ENCODE peak calls at places on chromosomes 3 and 15, in ten cellular contexts. U is HCT116, C is suprapubic skin, P is SK-N-SH, V is upper lobe of left lung, L is GM23338, B is HepG2, H is sigmoid colon, J is HL-60, Y is H1. Z is an unnamed sample. For H3K27me3, the result is how much of the 10 kb centered on the place peaks cover.

GRCh38 chr3:104856743-104857142 is 510.0 kb upstream of the ALCAM start:
- DNase-seq in P (no peak), U (no peak), J (no peak), L (peak), C (no peak), Y (no peak), V (no peak), H (no peak), B (no peak), Z (no peak)

GRCh38 chr3:118988198-118988842 is 46.3 kb downstream of the IGSF11 start:
- DNase-seq in L (peak), H (no peak), J (no peak), P (no peak), V (no peak), C (no peak), Y (no peak), B (no peak), U (no peak), Z (no peak)

GRCh38 chr3:177514341-177515193 is 317.3 kb upstream of the TBL1XR1 start:
- DNase-seq in L (no peak), U (no peak), V (no peak), H (no peak), P (no peak), C (no peak), Y (no peak), J (no peak), B (no peak), Z (no peak)

GRCh38 chr15:88738796-88739195 is 64.4 kb upstream of the ACAN start:
- DNase-seq in C (no peak), P (no peak), U (no peak), V (no peak), H (no peak), Y (no peak), J (no peak), L (no peak), B (no peak), Z (no peak)

GRCh38 chr15:25437751-25438600 is 848 bp downstream of the UBE3A start:
- DNase-seq in B (peak), C (peak), U (peak), Y (no peak), L (peak), P (peak), H (peak), J (peak), V (peak), Z (no peak)

GRCh38 chr15:64232400-64232799 is 69.6 kb upstream of the PPIB start:
- DNase-seq in L (no peak), H (no peak), C (no peak), J (no peak), Y (no peak), U (no peak), V (no peak), B (peak), P (no peak), Z (no peak)

GRCh38 chr15:84953136-84953535 is 28.5 kb upstream of the PDE8A start:
- DNase-seq in V (no peak), B (no peak), Y (no peak), C (no peak), H (no peak), J (no peak), U (no peak), L (no peak), P (no peak), Z (no peak)

GRCh38 chr3:137039570-137039969 is 81.8 kb downstream of the IL20RB start:
- DNase-seq in Y (no peak), H (no peak), L (no peak), J (no peak), P (no peak), C (no peak), V (no peak), B (no peak), U (no peak), Z (no peak)

GRCh38 chr3:62211675-62212429 is 161.5 kb downstream of the FEZF2 start:
- DNase-seq in Y (no peak), B (no peak), P (no peak), U (no peak), J (no peak), V (no peak), C (no peak), L (peak), H (no peak), Z (no peak)

GRCh38 chr3:50503504-50503903 is at the start of gene CACNA2D2:
- DNase-seq in B (no peak), L (peak), H (peak), C (no peak), U (peak), Y (no peak), J (peak), P (peak), V (peak), Z (no peak)

GRCh38 chr3:122668930-122669730 is 11.5 kb upstream of the PARP14 start:
- DNase-seq in L (no peak), U (peak), H (no peak), P (no peak), C (no peak), B (peak), J (no peak), V (no peak), Y (no peak), Z (no peak)

GRCh38 chr3:46449755-46450552 is 14.8 kb downstream of the LTF start:
- DNase-seq in V (no peak), U (peak), L (peak), H (no peak), Y (no peak), B (no peak), P (peak), J (no peak), C (no peak), Z (no peak)

GRCh38 chr15:30953731-30954378 is 37.6 kb downstream of the MTMR10 start:
- DNase-seq in H (no peak), C (no peak), Y (peak), P (no peak), U (peak), L (no peak), J (peak), V (peak), B (no peak), Z (peak)

GRCh38 chr3:162391301-162391700 is 894.7 kb downstream of the OTOL1 start:
- DNase-seq in L (no peak), Y (no peak), V (no peak), P (no peak), J (no peak), B (no peak), U (no peak), H (no peak), C (no peak), Z (no peak)

GRCh38 chr3:135271562-135272290 is 476.7 kb downstream of the EPHB1 start:
- DNase-seq in V (no peak), B (no peak), L (peak), Y (no peak), U (no peak), H (no peak), C (no peak), J (no peak), P (no peak), Z (no peak)

GRCh38 chr3:9301798-9302197 is 52.4 kb upstream of the SRGAP3 start:
- DNase-seq in U (no peak), L (no peak), H (no peak), Y (no peak), P (no peak), C (no peak), V (no peak), J (no peak), B (no peak), Z (no peak)

GRCh38 chr3:177946965-177947364 is 589.3 kb upstream of the KCNMB2 start:
- DNase-seq in B (no peak), U (no peak), H (no peak), L (no peak), V (no peak), P (no peak), J (no peak), Y (no peak), C (no peak), Z (no peak)

GRCh38 chr15:63973212-63974009 is 72.9 kb downstream of the DAPK2 start:
- DNase-seq in J (no peak), L (no peak), P (no peak), U (no peak), Y (no peak), C (no peak), B (no peak), H (no peak), V (no peak), Z (no peak)

GRCh38 chr3:87088984-87089841 is 98.3 kb upstream of the VGLL3 start:
- DNase-seq in C (peak), P (peak), J (peak), H (peak), B (no peak), U (no peak), L (peak), Y (no peak), V (peak), Z (peak)

GRCh38 chr3:174342941-174343431 is 516.1 kb upstream of the NAALADL2 start:
- DNase-seq in U (no peak), P (no peak), B (no peak), J (no peak), L (no peak), H (no peak), C (no peak), V (no peak), Y (no peak), Z (no peak)

GRCh38 chr3:190385835-190386688 is 1.9 kb upstream of the CLDN16 start:
- DNase-seq in P (no peak), Y (no peak), C (no peak), J (no peak), L (no peak), U (peak), V (no peak), H (no peak), B (peak), Z (peak)

GRCh38 chr3:106431698-106432097 is 562.9 kb upstream of the CBLB start:
- DNase-seq in C (no peak), H (no peak), U (no peak), Y (no peak), J (no peak), P (peak), B (no peak), L (no peak), V (no peak), Z (no peak)

GRCh38 chr3:178343433-178344038 is 192.7 kb upstream of the KCNMB2 start:
- DNase-seq in V (no peak), Y (no peak), L (no peak), P (no peak), J (no peak), B (no peak), H (peak), C (peak), U (no peak), Z (no peak)

GRCh38 chr3:66092175-66092990 is 53.7 kb upstream of the MAGI1 start:
- DNase-seq in U (no peak), L (no peak), P (peak), C (no peak), V (no peak), J (no peak), H (no peak), B (no peak), Y (no peak), Z (no peak)

GRCh38 chr3:149227591-149228268 is 6.1 kb upstream of the CP start:
- DNase-seq in U (no peak), V (no peak), P (no peak), H (no peak), Y (no peak), B (no peak), J (no peak), L (no peak), C (no peak), Z (no peak)

GRCh38 chr3:149223461-149223820 is 1.8 kb upstream of the CP start:
- DNase-seq in J (no peak), V (no peak), P (no peak), Y (no peak), B (no peak), U (no peak), L (no peak), H (no peak), C (no peak), Z (no peak)

GRCh38 chr3:149221783-149222517 is at the start of gene CP:
- DNase-seq in V (no peak), H (no peak), L (no peak), J (no peak), B (peak), U (no peak), P (no peak), C (no peak), Y (no peak), Z (no peak)

DNA sequence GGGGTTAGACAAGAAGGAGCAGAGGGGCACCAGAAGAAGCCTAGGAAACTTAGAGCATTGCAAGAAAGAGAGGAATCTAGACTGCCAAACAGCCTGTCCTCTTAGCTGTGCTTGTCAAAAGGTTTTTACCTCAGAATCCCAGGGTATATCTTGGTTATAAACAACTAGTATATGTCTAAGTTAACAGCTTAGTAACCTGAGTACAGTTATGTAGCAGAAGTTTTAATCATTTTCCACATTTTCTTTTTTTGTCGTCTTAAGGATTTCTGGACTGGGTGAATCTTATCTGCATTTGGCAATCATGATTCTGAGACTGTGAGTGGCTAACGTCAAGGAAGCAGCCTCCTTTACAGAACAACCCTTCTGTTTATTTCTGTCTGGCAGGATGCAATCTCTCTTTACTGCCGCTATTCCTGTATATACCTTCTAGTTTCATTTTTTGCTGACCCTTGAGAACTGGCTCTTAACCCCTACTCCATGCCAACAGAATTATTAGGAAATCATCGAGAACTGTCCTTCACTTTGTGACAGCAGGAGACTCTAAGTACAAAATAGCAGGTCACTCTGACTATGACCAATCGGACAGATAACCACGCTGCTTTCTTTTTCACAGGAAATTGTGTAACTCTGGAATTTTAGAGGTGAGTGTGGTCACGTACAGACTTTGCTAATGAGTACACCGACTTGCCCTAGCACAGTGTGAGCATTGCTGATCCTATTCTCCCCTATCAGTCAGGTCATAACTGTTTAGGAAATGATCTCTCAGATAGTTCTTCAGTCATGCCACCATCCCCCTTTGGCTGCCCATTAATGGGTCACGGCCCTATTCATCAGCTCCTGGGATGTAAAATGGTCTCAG is 3.3 kb upstream of the CP start:
- DNase-seq in P (peak), Y (no peak), J (peak), H (no peak), L (no peak), U (no peak), V (peak), B (peak), C (no peak), Z (peak)
- TF ChIP-seq POLR2AphosphoS5 in P (no peak), Y (no peak), J (no peak), H (peak), L (no peak), U (no peak), V (peak), B (peak), C (no peak), Z (no peak)

DNA sequence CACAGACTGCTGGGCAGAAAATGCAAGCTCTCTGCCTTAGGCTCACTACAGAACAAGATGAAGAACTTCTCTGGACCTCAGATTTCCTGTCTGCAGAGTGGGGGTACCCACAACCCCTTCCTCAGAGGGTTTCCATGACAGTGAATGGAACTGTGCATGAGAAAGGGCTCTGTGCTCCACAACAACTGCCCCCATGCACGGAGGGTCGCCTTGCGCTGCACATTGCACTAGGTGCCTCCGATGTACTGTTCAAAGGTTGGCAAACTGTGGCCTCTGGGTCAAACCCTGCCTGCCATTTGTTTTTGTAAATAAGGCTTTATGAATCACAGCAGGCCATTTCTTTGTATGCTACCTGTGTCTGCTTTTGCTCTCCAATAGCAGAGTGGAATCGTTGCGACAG is 172.0 kb downstream of the RAB11A start:
- DNase-seq in P (no peak), L (no peak), J (no peak), H (no peak), Y (no peak), V (no peak), C (no peak), B (no peak), U (no peak), Z (no peak)
- H3K27me3 ChIP-seq in P (under half), L (under half), J (under half), H (half or more), Y (under half), V (under half), C (under half), B (under half), U (under half), Z (under half)

DNA sequence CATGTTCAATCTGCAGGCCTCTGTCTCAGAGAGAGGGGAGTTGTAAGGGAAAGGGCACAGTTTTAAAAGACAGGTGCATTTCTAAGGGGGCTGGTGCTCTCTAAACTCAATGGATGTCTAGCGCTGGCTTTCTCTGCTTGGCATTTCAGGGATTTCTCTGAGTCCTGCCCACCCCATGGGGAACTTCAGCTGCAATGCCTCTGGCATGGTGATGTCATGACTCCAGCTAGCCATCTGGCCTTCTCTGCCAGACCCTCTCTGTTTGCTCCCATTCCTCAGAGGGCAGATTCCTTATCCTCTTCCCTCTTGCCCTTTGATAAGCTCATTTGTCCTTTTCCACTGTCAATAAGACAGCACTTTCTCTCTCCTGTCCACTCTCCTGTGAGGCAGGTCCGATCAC is 40.8 kb downstream of the RPLP1 start:
- DNase-seq in Y (no peak), V (no peak), H (no peak), U (no peak), L (no peak), B (no peak), J (no peak), C (no peak), P (peak), Z (no peak)
- TF ChIP-seq POLR2AphosphoS5 in Y (no peak), V (no peak), H (no peak), U (no peak), L (no peak), B (no peak), J (no peak), C (no peak), P (no peak), Z (no peak)

GRCh38 chr3:133892546-133893231 is 3.0 kb downstream of the RAB6B start:
- DNase-seq in L (no peak), Y (no peak), V (no peak), H (no peak), C (no peak), P (no peak), U (no peak), B (no peak), J (no peak), Z (no peak)
- H3K27me3 ChIP-seq in L (under half), Y (under half), V (under half), H (under half), C (under half), P (under half), U (under half), B (half or more), J (under half), Z (under half)